ENCODE peak calls at places on chromosomes 2 and 18, in six cellular contexts. S, C, X, V, K and O are unnamed samples.

GRCh38 chr18:42654561-42654960 is 460.9 kb downstream of the RIT2 start:
- DNase-seq in S (no peak), C (no peak), X (no peak), V (no peak), K (no peak), O (no peak)

GRCh38 chr2:177031435-177032222 is 181.0 kb upstream of the HNRNPA3 start:
- DNase-seq in S (no peak), C (no peak), X (no peak), V (no peak), K (no peak), O (no peak)

GRCh38 chr18:26416652-26417150 is 131.7 kb downstream of the KCTD1 start:
- DNase-seq in S (no peak), C (no peak), X (no peak), V (no peak), K (no peak), O (no peak)

GRCh38 chr2:208134928-208135586 is 5.4 kb upstream of the CRYGC start:
- DNase-seq in S (no peak), C (no peak), X (no peak), V (no peak), K (peak; percentile 26), O (no peak)

GRCh38 chr2:44097322-44097907 is 71.3 kb upstream of the PPM1B start:
- DNase-seq in S (no peak), C (no peak), X (no peak), V (no peak), K (no peak), O (no peak)

GRCh38 chr2:64537991-64538390 is 13.9 kb downstream of the AFTPH start:
- DNase-seq in S (no peak), C (no peak), X (no peak), V (no peak), K (no peak), O (no peak)

GRCh38 chr2:227462972-227463931 is 8.7 kb upstream of the AGFG1 start:
- DNase-seq in S (no peak), C (no peak), X (no peak), V (no peak), K (no peak), O (no peak)

GRCh38 chr2:172080641-172081230 is 4.6 kb upstream of the DLX1 start:
- DNase-seq in S (no peak), C (no peak), X (no peak), V (no peak), K (no peak), O (no peak)

GRCh38 chr2:151119377-151119776 is 142.3 kb downstream of the RBM43 start:
- DNase-seq in S (no peak), C (no peak), X (no peak), V (no peak), K (no peak), O (no peak)

GRCh38 chr2:120423167-120423943 is 77.4 kb downstream of the INHBB start:
- DNase-seq in S (no peak), C (no peak), X (no peak), V (no peak), K (no peak), O (no peak)